ENCODE peak calls at places on chromosomes 11 and 22, in seven cellular contexts. V is fibroblast of the conjunctiva, J is IMR-90, T is H9, W is GOT3, Z is upper lobe of left lung, B is C1 segment of cervical spinal cord. R is an unnamed sample.

GRCh38 chr11:120546312-120547205 is 35.0 kb downstream of the GRIK4 start:
- DNase-seq in W (peak; percentile 39), V (peak; percentile 78), Z (no peak), J (peak; percentile 98), T (peak; percentile 64), B (no peak), R (no peak)

GRCh38 chr22:50258361-50259292 is 2.9 kb downstream of the MAPK12 start:
- DNase-seq in J (no peak), T (no peak), B (peak; percentile 61), V (no peak), Z (peak; percentile 60), W (no peak), R (no peak)

GRCh38 chr22:42742940-42743339 is 22.3 kb upstream of the A4GALT start:
- DNase-seq in Z (peak; percentile 43), B (no peak), W (no peak), T (peak; percentile 72), J (no peak), V (no peak), R (peak; percentile 54)

GRCh38 chr11:134038897-134039470 is 29.9 kb upstream of the JAM3 start:
- DNase-seq in J (peak; percentile 21), W (no peak), Z (no peak), B (peak; percentile 39), V (no peak), T (no peak), R (peak; percentile 25)

GRCh38 chr11:10605941-10606381 is 37.5 kb upstream of the LYVE1 start:
- DNase-seq in W (no peak), B (peak; percentile 24), T (peak; percentile 63), V (peak; percentile 43), J (peak; percentile 87), Z (no peak), R (no peak)

GRCh38 chr11:106463154-106463553 is 385.7 kb downstream of the AASDHPPT start:
- DNase-seq in Z (no peak), J (no peak), V (no peak), B (no peak), W (no peak), T (no peak), R (no peak)

GRCh38 chr11:102187416-102188125 is 77.3 kb downstream of the YAP1 start:
- DNase-seq in Z (no peak), T (no peak), J (peak; percentile 35), W (no peak), V (peak; percentile 62), B (no peak), R (no peak)

GRCh38 chr11:123421589-123421988 is 8.5 kb upstream of the GRAMD1B start:
- DNase-seq in T (no peak), V (no peak), J (no peak), W (no peak), B (no peak), Z (no peak), R (peak; percentile 67)

GRCh38 chr11:61946894-61947293 is 3.3 kb upstream of the BEST1 start:
- DNase-seq in W (no peak), J (no peak), B (no peak), V (no peak), Z (no peak), T (no peak), R (no peak)

GRCh38 chr11:45853616-45854219 is 6.4 kb downstream of the CRY2 start:
- DNase-seq in B (no peak), V (no peak), J (no peak), Z (no peak), W (no peak), T (no peak), R (no peak)